ENCODE peak calls at places on chromosomes 12 and 14, in five cellular contexts. One of them, this sample, is unnamed.

GRCh38 chr12:12979151-12979550 is 20.9 kb downstream of the HEBP1 start:
- DNase-seq in A549: no peak
- DNase-seq in astrocyte: no peak
- DNase-seq in keratinocyte: no peak
- DNase-seq in A673: no peak
- DNase-seq in this sample: no peak

GRCh38 chr12:75389061-75389460 is 1.8 kb upstream of the GLIPR1L2 start:
- DNase-seq in A673: peak; percentile 56
- DNase-seq in keratinocyte: no peak
- DNase-seq in A549: peak; percentile 16
- DNase-seq in astrocyte: peak; percentile 51
- DNase-seq in this sample: no peak

GRCh38 chr12:110940296-110940695 is 19.9 kb upstream of the MYL2 start:
- DNase-seq in keratinocyte: no peak
- DNase-seq in A549: no peak
- DNase-seq in A673: no peak
- DNase-seq in astrocyte: no peak
- DNase-seq in this sample: no peak

GRCh38 chr14:20429801-20430669 is 5.9 kb downstream of the KLHL33 start:
- DNase-seq in astrocyte: no peak
- DNase-seq in A673: no peak
- DNase-seq in A549: no peak
- DNase-seq in keratinocyte: no peak
- DNase-seq in this sample: no peak

GRCh38 chr14:101481557-101481956 is 79.7 kb upstream of the DIO3 start:
- DNase-seq in A673: no peak
- DNase-seq in keratinocyte: no peak
- DNase-seq in astrocyte: no peak
- DNase-seq in A549: no peak
- DNase-seq in this sample: no peak

GRCh38 chr12:79687711-79688270 is 3.0 kb downstream of the PAWR start:
- DNase-seq in A549: no peak
- DNase-seq in astrocyte: no peak
- DNase-seq in A673: no peak
- DNase-seq in keratinocyte: no peak
- DNase-seq in this sample: peak; percentile 48

GRCh38 chr14:24367506-24368214 is at the start of gene NFATC4:
- DNase-seq in keratinocyte: no peak
- DNase-seq in astrocyte: peak; percentile 88
- DNase-seq in A549: peak; percentile 61
- DNase-seq in A673: peak; percentile 94
- DNase-seq in this sample: peak; percentile 87

GRCh38 chr12:118374126-118374725 is 1.5 kb upstream of the TAOK3 start:
- DNase-seq in astrocyte: no peak
- DNase-seq in A673: no peak
- DNase-seq in A549: no peak
- DNase-seq in keratinocyte: no peak
- DNase-seq in this sample: no peak

GRCh38 chr12:132175496-132176357 is 31.5 kb downstream of the NOC4L start:
- DNase-seq in keratinocyte: no peak
- DNase-seq in A673: no peak
- DNase-seq in astrocyte: no peak
- DNase-seq in A549: no peak
- DNase-seq in this sample: no peak

GRCh38 chr12:4960547-4960946 is 50.8 kb downstream of the KCNA1 start:
- DNase-seq in keratinocyte: no peak
- DNase-seq in A549: no peak
- DNase-seq in astrocyte: no peak
- DNase-seq in A673: no peak
- DNase-seq in this sample: no peak
- H3K4me1 ChIP-seq in keratinocyte: no peaks in the 10 kb centered on the region
- H3K4me1 ChIP-seq in A549: no peaks in the 10 kb centered on the region
- H3K4me1 ChIP-seq in astrocyte: peaks cover 30% of the 10 kb centered on the region
- H3K4me1 ChIP-seq in A673: no peaks in the 10 kb centered on the region
- H3K4me1 ChIP-seq in this sample: peaks cover 13% of the 10 kb centered on the region

DNA sequence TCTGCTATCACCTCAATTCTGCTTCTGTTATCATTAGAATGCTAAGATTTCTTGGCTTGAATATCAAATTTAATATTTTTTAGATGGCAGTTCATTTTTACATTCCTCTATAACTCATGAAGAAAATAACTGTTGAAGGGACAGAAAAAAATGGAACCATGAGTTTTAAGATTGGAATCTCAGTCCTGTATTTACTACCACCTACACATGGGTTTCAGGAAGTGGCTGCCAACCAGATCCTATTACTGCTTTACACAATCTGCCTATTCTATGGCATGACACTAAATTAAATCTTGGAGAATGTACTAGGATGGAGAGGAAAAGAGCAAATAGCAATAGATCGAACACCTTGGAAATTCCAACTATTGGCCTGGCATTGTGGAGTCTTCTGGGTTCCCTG is 140.8 kb downstream of the DUSP6 start:
- DNase-seq in keratinocyte: no peak
- DNase-seq in A549: no peak
- DNase-seq in A673: peak; percentile 49
- DNase-seq in astrocyte: peak; percentile 33
- DNase-seq in this sample: no peak
- H3K4me3 ChIP-seq in keratinocyte: no peak overlapping the region
- H3K4me3 ChIP-seq in A549: no peak overlapping the region
- H3K4me3 ChIP-seq in A673: no peak overlapping the region
- H3K4me3 ChIP-seq in astrocyte: no peak overlapping the region
- H3K4me3 ChIP-seq in this sample: no peak overlapping the region

GRCh38 chr14:93011650-93012317 is 88.8 kb downstream of the CHGA start:
- DNase-seq in A673: no peak
- DNase-seq in keratinocyte: no peak
- DNase-seq in A549: no peak
- DNase-seq in astrocyte: no peak
- DNase-seq in this sample: no peak
- H3K27ac ChIP-seq in A673: no peak overlapping the region
- H3K27ac ChIP-seq in keratinocyte: no peak overlapping the region
- H3K27ac ChIP-seq in A549: no peak overlapping the region
- H3K27ac ChIP-seq in astrocyte: no peak overlapping the region
- H3K27ac ChIP-seq in this sample: no peak overlapping the region

GRCh38 chr12:54352022-54352531 is 12.2 kb downstream of the GPR84 start:
- DNase-seq in astrocyte: peak; percentile 81
- DNase-seq in A549: no peak
- DNase-seq in keratinocyte: no peak
- DNase-seq in A673: peak; percentile 69
- DNase-seq in this sample: peak; percentile 91
- H3K4me1 ChIP-seq in astrocyte: peaks cover 26% of the 10 kb centered on the region
- H3K4me1 ChIP-seq in A549: peaks cover 12% of the 10 kb centered on the region
- H3K4me1 ChIP-seq in keratinocyte: no peaks in the 10 kb centered on the region
- H3K4me1 ChIP-seq in A673: peaks cover 34% of the 10 kb centered on the region
- H3K4me1 ChIP-seq in this sample: peaks cover 99% of the 10 kb centered on the region

GRCh38 chr12:6201199-6201608 is 1.0 kb downstream of the CD9 start:
- DNase-seq in astrocyte: no peak
- DNase-seq in A549: peak; percentile 67
- DNase-seq in A673: no peak
- DNase-seq in keratinocyte: no peak
- DNase-seq in this sample: peak; percentile 35

GRCh38 chr12:6199531-6200265 is 502 bp upstream of the CD9 start:
- DNase-seq in A549: peak; percentile 51
- DNase-seq in keratinocyte: no peak
- DNase-seq in A673: no peak
- DNase-seq in astrocyte: no peak
- DNase-seq in this sample: peak; percentile 80

GRCh38 chr12:6199211-6199530 is 1.0 kb upstream of the CD9 start:
- DNase-seq in astrocyte: no peak
- DNase-seq in A673: no peak
- DNase-seq in A549: no peak
- DNase-seq in keratinocyte: no peak
- DNase-seq in this sample: no peak

GRCh38 chr12:6201775-6202292 is 1.6 kb downstream of the CD9 start:
- DNase-seq in A549: no peak
- DNase-seq in astrocyte: no peak
- DNase-seq in keratinocyte: no peak
- DNase-seq in A673: no peak
- DNase-seq in this sample: no peak

DNA sequence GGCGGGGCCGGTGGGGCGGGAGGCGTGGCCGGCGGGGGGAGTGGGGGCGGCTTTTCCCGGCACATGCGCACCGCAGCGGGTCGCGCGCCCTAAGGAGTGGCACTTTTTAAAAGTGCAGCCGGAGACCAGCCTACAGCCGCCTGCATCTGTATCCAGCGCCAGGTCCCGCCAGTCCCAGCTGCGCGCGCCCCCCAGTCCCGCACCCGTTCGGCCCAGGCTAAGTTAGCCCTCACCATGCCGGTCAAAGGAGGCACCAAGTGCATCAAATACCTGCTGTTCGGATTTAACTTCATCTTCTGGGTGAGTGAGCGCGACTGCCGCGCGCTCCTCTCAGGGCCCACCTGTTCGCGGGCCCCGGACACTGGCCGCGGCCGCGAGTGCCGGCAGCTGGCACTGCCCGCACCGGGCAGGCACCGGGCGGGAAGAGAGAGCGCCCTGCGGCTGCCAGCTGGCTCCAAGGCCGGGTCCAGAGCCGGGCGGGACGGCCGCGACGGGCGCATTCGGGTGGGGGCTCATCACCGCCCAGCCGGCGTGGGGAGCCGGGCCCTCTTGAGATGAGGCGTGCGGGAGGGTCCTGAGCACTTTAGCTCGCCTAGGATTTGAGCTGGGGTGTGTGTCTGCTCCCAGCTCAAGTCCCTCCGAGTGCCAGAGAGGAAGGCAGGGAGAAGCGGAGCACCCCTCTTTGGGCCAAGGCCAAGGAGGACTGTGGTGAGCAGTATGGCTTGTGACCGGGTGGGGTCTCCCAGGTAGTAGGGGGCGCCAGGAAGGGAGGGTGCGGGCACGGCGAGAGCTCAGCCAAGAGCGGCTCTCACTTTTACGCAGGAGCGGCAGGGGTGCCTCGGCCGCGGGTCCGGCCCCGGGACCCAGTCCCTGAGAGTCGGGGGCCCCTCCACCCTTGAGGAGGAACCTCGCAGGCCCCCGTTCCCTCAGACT is at the start of gene CD9:
- DNase-seq in A549: peak; percentile 78
- DNase-seq in keratinocyte: no peak
- DNase-seq in astrocyte: no peak
- DNase-seq in A673: peak; percentile 42
- DNase-seq in this sample: peak; percentile 63
- H3K4me3 ChIP-seq in A549: peak within 1 kb of the TSS; percentile 65
- H3K4me3 ChIP-seq in keratinocyte: peak within 1 kb of the TSS; percentile 96
- H3K4me3 ChIP-seq in astrocyte: peak within 1 kb of the TSS; percentile 80
- H3K4me3 ChIP-seq in A673: peak within 1 kb of the TSS; percentile 58
- H3K4me3 ChIP-seq in this sample: peak within 1 kb of the TSS; percentile 65

DNA sequence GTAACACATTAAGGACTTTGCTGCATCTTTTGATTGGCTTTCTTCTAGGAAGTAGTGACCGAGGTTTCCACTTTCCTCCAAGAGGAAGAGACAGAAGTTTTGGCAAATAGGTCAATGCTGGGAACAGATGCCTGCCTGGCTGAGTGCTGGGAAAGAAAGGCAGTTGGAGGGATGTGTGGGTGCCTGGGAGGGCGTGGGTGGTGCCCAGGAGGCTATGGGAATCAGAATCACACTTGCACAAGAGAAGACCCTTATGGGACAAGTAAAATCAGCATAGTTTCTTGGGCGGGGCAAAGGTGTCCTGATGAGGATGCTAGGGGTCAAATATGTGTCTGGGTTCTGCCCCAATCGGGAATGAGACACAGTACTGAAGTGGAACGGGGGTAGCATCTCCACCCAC is 906 bp upstream of the ACADS start:
- DNase-seq in A673: no peak
- DNase-seq in keratinocyte: no peak
- DNase-seq in A549: no peak
- DNase-seq in astrocyte: no peak
- DNase-seq in this sample: no peak
- H3K27ac ChIP-seq in A673: no peak overlapping the region
- H3K27ac ChIP-seq in keratinocyte: no peak overlapping the region
- H3K27ac ChIP-seq in A549: no peak overlapping the region
- H3K27ac ChIP-seq in astrocyte: no peak overlapping the region
- H3K27ac ChIP-seq in this sample: no peak overlapping the region

This sample was measured in neural progenitor cell.